ENCODE peak calls at places on chromosomes 5 and 9, in nine cellular contexts. R, N, B, H, T, F, W, E and V are unnamed samples.

GRCh38 chr5:129716235-129717030 is 31.5 kb upstream of the MINAR2 start:
- DNase-seq in H (no peak), N (no peak), T (no peak), R (no peak), E (no peak), B (no peak), W (no peak), F (no peak), V (no peak)

GRCh38 chr9:4084440-4084818 is 215.4 kb downstream of the GLIS3 start:
- DNase-seq in N (no peak), R (no peak), H (no peak), F (no peak), W (no peak), T (no peak), E (no peak), B (no peak), V (no peak)

GRCh38 chr5:135952683-135953082 is 2.1 kb downstream of the LECT2 start:
- DNase-seq in H (no peak), W (no peak), B (no peak), T (no peak), F (no peak), E (no peak), R (no peak), N (no peak), V (no peak)

GRCh38 chr9:34588671-34589370 is 703 bp downstream of the CNTFR start:
- DNase-seq in E (no peak), F (no peak), N (no peak), B (no peak), T (no peak), H (no peak), R (no peak), W (no peak), V (no peak)

GRCh38 chr5:37926732-37927131 is 86.9 kb upstream of the GDNF start:
- DNase-seq in H (no peak), E (no peak), T (no peak), N (no peak), B (no peak), F (no peak), W (no peak), R (no peak), V (no peak)

GRCh38 chr5:53446908-53447307 is 33.5 kb upstream of the FST start:
- DNase-seq in H (no peak), B (no peak), F (no peak), T (no peak), N (no peak), W (no peak), R (no peak), E (no peak), V (no peak)

GRCh38 chr5:89320889-89321288 is 437.9 kb upstream of the MEF2C start:
- DNase-seq in F (no peak), H (no peak), N (no peak), B (no peak), T (no peak), R (no peak), E (no peak), W (no peak), V (no peak)

GRCh38 chr9:27645166-27645840 is 72.0 kb upstream of the C9orf72 start:
- DNase-seq in F (no peak), W (no peak), H (no peak), B (no peak), N (no peak), R (no peak), T (no peak), E (no peak), V (no peak)

GRCh38 chr5:40480392-40480791 is 199.3 kb upstream of the PTGER4 start:
- DNase-seq in T (peak; percentile 16), H (no peak), N (no peak), E (peak; percentile 28), B (no peak), R (no peak), W (no peak), F (no peak), V (no peak)

GRCh38 chr9:121272401-121272948 is 4.5 kb downstream of the GSN start:
- DNase-seq in E (no peak), N (no peak), W (no peak), T (no peak), R (no peak), B (no peak), F (no peak), H (no peak), V (no peak)

GRCh38 chr5:1853531-1853930 is 29.2 kb downstream of the IRX4 start:
- DNase-seq in N (no peak), T (no peak), E (no peak), B (no peak), R (no peak), F (no peak), H (no peak), W (no peak), V (no peak)

GRCh38 chr9:5518061-5518936 is 8.0 kb downstream of the PDCD1LG2 start:
- DNase-seq in W (no peak), T (no peak), H (no peak), B (no peak), R (no peak), N (no peak), E (no peak), F (no peak), V (no peak)

GRCh38 chr5:31361906-31362900 is 168.7 kb downstream of the CDH6 start:
- DNase-seq in H (no peak), T (no peak), R (no peak), B (peak; percentile 52), F (no peak), E (no peak), N (no peak), W (no peak), V (no peak)

GRCh38 chr9:130327781-130328348 is 62.3 kb downstream of the HMCN2 start:
- DNase-seq in N (no peak), T (no peak), R (no peak), B (no peak), F (no peak), H (no peak), W (no peak), E (no peak), V (no peak)

GRCh38 chr9:133276001-133276884 is 1.2 kb upstream of the ABO start:
- DNase-seq in B (no peak), E (no peak), T (no peak), R (no peak), H (no peak), N (no peak), W (no peak), F (no peak), V (no peak)

GRCh38 chr9:72363908-72364678 is 915 bp downstream of the ZFAND5 start:
- DNase-seq in W (peak; percentile 57), E (no peak), H (peak; percentile 88), B (no peak), R (peak; percentile 77), N (no peak), T (peak; percentile 63), F (peak; percentile 44), V (peak; percentile 57)

GRCh38 chr5:147567917-147568598 is 58.2 kb upstream of the DPYSL3 start:
- DNase-seq in W (peak; percentile 11), E (no peak), B (no peak), H (no peak), T (no peak), N (no peak), F (no peak), R (peak; percentile 63), V (peak; percentile 40)

GRCh38 chr9:34072868-34073590 is 24.3 kb upstream of the UBAP2 start:
- DNase-seq in F (peak; percentile 64), N (no peak), B (peak; percentile 44), E (no peak), T (no peak), W (peak; percentile 87), H (peak; percentile 28), R (peak; percentile 26), V (no peak)

GRCh38 chr5:15499528-15500325 is at the start of gene FBXL7:
- DNase-seq in H (peak; percentile 94), B (no peak), R (peak; percentile 88), T (no peak), E (no peak), N (no peak), F (peak; percentile 77), W (peak; percentile 61), V (no peak)

GRCh38 chr5:181133610-181134231 is 2.8 kb upstream of the OR2V1 start:
- DNase-seq in W (peak; percentile 82), F (peak; percentile 21), E (no peak), B (no peak), R (peak; percentile 88), N (no peak), H (peak; percentile 86), T (no peak), V (no peak)

GRCh38 chr5:66807743-66808142 is 211.6 kb downstream of the MAST4 start:
- DNase-seq in W (peak; percentile 73), N (no peak), E (no peak), R (peak; percentile 85), F (peak; percentile 37), B (no peak), H (no peak), T (no peak), V (peak; percentile 47)

GRCh38 chr9:78811562-78812276 is 514.8 kb downstream of the PSAT1 start:
- DNase-seq in E (no peak), N (no peak), W (no peak), H (no peak), R (no peak), T (no peak), F (no peak), B (no peak), V (no peak)

GRCh38 chr5:125703616-125704015 is 719.6 kb upstream of the GRAMD2B start:
- DNase-seq in T (no peak), N (no peak), F (no peak), B (no peak), W (no peak), E (no peak), R (no peak), H (no peak), V (no peak)

GRCh38 chr5:142826741-142827492 is 56.7 kb downstream of the ARHGAP26 start:
- DNase-seq in B (no peak), R (peak; percentile 90), N (no peak), W (peak; percentile 47), E (peak; percentile 39), T (peak; percentile 35), F (peak; percentile 76), H (peak; percentile 78), V (no peak)

GRCh38 chr9:137463931-137464290 is 4.8 kb upstream of the NSMF start:
- DNase-seq in H (peak; percentile 77), F (no peak), T (no peak), W (no peak), E (no peak), B (no peak), R (no peak), N (no peak), V (no peak)

GRCh38 chr5:139908749-139909148 is 113.1 kb downstream of the PSD2 start:
- DNase-seq in E (no peak), B (no peak), H (no peak), R (no peak), F (no peak), N (no peak), T (no peak), W (peak; percentile 23), V (no peak)

GRCh38 chr5:179181988-179182387 is 121.8 kb downstream of the ZNF354C start:
- DNase-seq in R (no peak), N (no peak), F (no peak), E (no peak), W (no peak), B (no peak), T (no peak), H (peak; percentile 75), V (no peak)

GRCh38 chr5:65867509-65868195 is 58.7 kb upstream of the ERBIN start:
- DNase-seq in F (no peak), R (peak; percentile 75), N (no peak), H (no peak), T (no peak), E (no peak), W (no peak), B (no peak), V (no peak)